ENCODE peak calls at places on chromosomes 5 and 9, in nine cellular contexts. I is stimulated activated CD4-positive, alpha-beta T cell treated with anti-CD3 and anti-CD28 coated beads, Interleukin-2, amount 100 ng/mL, for 48 hours; A is posterior vena cava; E is dermis microvascular lymphatic vessel endothelial cell; Y is NCI-H460; O is caudate nucleus; P is mesendoderm; D is HEK293T; G is brain microvascular endothelial cell. L is an unnamed sample.

GRCh38 chr9:79013715-79014610 is 557.8 kb upstream of the TLE4 start:
- DNase-seq in A (no peak), G (peak; percentile 15), P (no peak), I (no peak), Y (no peak), O (no peak), E (peak; percentile 77), D (no peak), L (no peak)

GRCh38 chr5:132461235-132461634 is 29.3 kb downstream of the IRF1 start:
- DNase-seq in D (no peak), Y (no peak), O (no peak), G (no peak), I (no peak), P (no peak), E (no peak), A (no peak), L (no peak)

GRCh38 chr5:94508421-94509148 is 109.8 kb downstream of the KIAA0825 start:
- DNase-seq in O (no peak), Y (no peak), P (no peak), E (no peak), I (no peak), A (no peak), G (no peak), D (no peak), L (no peak)

GRCh38 chr5:110150199-110150598 is 460.5 kb downstream of the MAN2A1 start:
- DNase-seq in I (no peak), G (peak; percentile 80), A (no peak), Y (no peak), P (no peak), O (no peak), E (no peak), D (no peak), L (no peak)

GRCh38 chr5:143968071-143968878 is 156.3 kb downstream of the HMHB1 start:
- DNase-seq in A (no peak), P (peak; percentile 76), O (no peak), D (peak; percentile 9), Y (peak; percentile 34), I (no peak), E (peak; percentile 42), G (peak; percentile 39), L (peak; percentile 38)

GRCh38 chr5:139904566-139905400 is 109.2 kb downstream of the PSD2 start:
- DNase-seq in P (peak; percentile 75), O (no peak), A (no peak), D (peak; percentile 31), G (no peak), E (no peak), I (no peak), Y (no peak), L (no peak)

GRCh38 chr5:175689147-175689991 is 31.5 kb downstream of the HRH2 start:
- DNase-seq in D (no peak), E (no peak), P (no peak), I (no peak), O (no peak), A (peak; percentile 86), G (peak; percentile 3), Y (no peak), L (no peak)

GRCh38 chr5:140569197-140569596 is 4.6 kb downstream of the SLC35A4 start:
- DNase-seq in I (no peak), A (peak; percentile 64), O (no peak), E (no peak), D (no peak), P (no peak), G (no peak), Y (no peak), L (no peak)

GRCh38 chr5:150703767-150704166 is 2.9 kb upstream of the RBM22 start:
- DNase-seq in Y (no peak), O (no peak), I (no peak), A (no peak), E (no peak), D (no peak), G (no peak), P (no peak), L (no peak)

GRCh38 chr5:127723571-127723970 is 20.4 kb downstream of the CCDC192 start:
- DNase-seq in Y (no peak), G (peak; percentile 12), P (no peak), O (no peak), A (no peak), E (peak; percentile 76), I (no peak), D (no peak), L (no peak)

GRCh38 chr5:41246376-41246775 is 33.0 kb upstream of the C6 start:
- DNase-seq in G (peak; percentile 15), I (no peak), D (no peak), E (no peak), Y (no peak), P (no peak), A (no peak), O (no peak), L (no peak)

GRCh38 chr9:14313378-14313940 is 482 bp downstream of the NFIB start:
- DNase-seq in G (peak; percentile 23), A (peak; percentile 77), P (peak; percentile 83), D (no peak), I (no peak), O (no peak), Y (no peak), E (peak; percentile 47), L (no peak)

GRCh38 chr9:23596913-23597634 is 229.0 kb downstream of the ELAVL2 start:
- DNase-seq in G (no peak), D (no peak), A (no peak), Y (no peak), E (no peak), O (no peak), P (no peak), I (no peak), L (no peak)

GRCh38 chr9:98726735-98727134 is 18.0 kb upstream of the GABBR2 start:
- DNase-seq in E (no peak), Y (no peak), G (peak; percentile 26), D (no peak), P (peak; percentile 8), A (no peak), I (no peak), O (no peak), L (no peak)

GRCh38 chr9:20732118-20732517 is 48.1 kb downstream of the FOCAD start:
- DNase-seq in Y (peak; percentile 62), G (peak; percentile 53), D (no peak), E (peak; percentile 91), A (no peak), P (peak; percentile 59), I (no peak), O (no peak), L (no peak)

GRCh38 chr9:132410642-132411041 is 631 bp downstream of the CFAP77 start:
- DNase-seq in I (no peak), D (no peak), E (no peak), P (no peak), Y (no peak), O (no peak), G (no peak), A (no peak), L (no peak)

GRCh38 chr5:15515229-15515628 is 15.2 kb downstream of the FBXL7 start:
- DNase-seq in I (no peak), A (no peak), D (no peak), E (peak; percentile 15), O (no peak), G (no peak), P (peak; percentile 22), Y (no peak), L (no peak)

GRCh38 chr9:26308328-26308727 is 584.3 kb downstream of the CAAP1 start:
- DNase-seq in P (no peak), D (no peak), A (no peak), O (no peak), G (no peak), Y (no peak), E (no peak), I (no peak), L (no peak)

GRCh38 chr9:650362-650761 is 191.1 kb upstream of the DMRT1 start:
- DNase-seq in E (peak; percentile 21), A (no peak), G (no peak), D (no peak), I (no peak), O (no peak), Y (no peak), P (peak; percentile 35), L (no peak)

GRCh38 chr5:2681476-2681875 is 70.0 kb downstream of the IRX2 start:
- DNase-seq in E (no peak), D (no peak), P (no peak), Y (no peak), O (no peak), G (no peak), A (no peak), I (no peak), L (no peak)

GRCh38 chr9:91485006-91485405 is 61.4 kb upstream of the NFIL3 start:
- DNase-seq in D (no peak), G (no peak), Y (no peak), P (no peak), E (no peak), O (no peak), A (no peak), I (no peak), L (no peak)

L was measured in foreskin melanocyte.